ENCODE peak calls at places on chromosome 1, in six cellular contexts. B is stomach, L is A549, V is transverse colon, A is ovary, S is esophagus muscularis mucosa. Q is an unnamed sample.

GRCh38 chr1:66374561-66375111 is 159.3 kb upstream of the SGIP1 start:
- DNase-seq in A (no peak), L (no peak), B (no peak), S (no peak), V (no peak), Q (no peak)

GRCh38 chr1:32733573-32734321 is 31.2 kb upstream of the SYNC start:
- DNase-seq in L (no peak), A (no peak), V (no peak), S (no peak), B (no peak), Q (no peak)

GRCh38 chr1:211135342-211135950 is 1.5 kb upstream of the KCNH1 start:
- DNase-seq in A (no peak), V (no peak), L (peak; percentile 46), B (no peak), S (no peak), Q (no peak)

GRCh38 chr1:63143482-63143881 is 178.9 kb upstream of the FOXD3 start:
- DNase-seq in A (no peak), B (no peak), V (no peak), S (no peak), L (no peak), Q (no peak)

GRCh38 chr1:177310326-177310725 is 139.6 kb downstream of the BRINP2 start:
- DNase-seq in V (no peak), A (no peak), L (no peak), B (no peak), S (no peak), Q (no peak)

GRCh38 chr1:117210831-117211261 is at the start of gene VTCN1:
- DNase-seq in V (peak; percentile 33), L (peak; percentile 10), B (peak; percentile 78), S (peak; percentile 62), A (no peak), Q (no peak)

GRCh38 chr1:29460211-29460610 is 223.9 kb downstream of the PTPRU start:
- DNase-seq in V (no peak), B (no peak), L (no peak), S (no peak), A (no peak), Q (peak; percentile 57)

GRCh38 chr1:42259059-42259738 is 75.8 kb downstream of the FOXJ3 start:
- DNase-seq in A (no peak), S (no peak), L (no peak), V (no peak), B (no peak), Q (no peak)

GRCh38 chr1:242405947-242406346 is 118.5 kb downstream of the PLD5 start:
- DNase-seq in V (no peak), A (no peak), S (no peak), L (no peak), B (no peak), Q (no peak)

GRCh38 chr1:209839875-209840491 is 12.2 kb downstream of the UTP25 start:
- DNase-seq in L (peak; percentile 87), B (no peak), S (peak; percentile 62), V (no peak), A (no peak), Q (no peak)

GRCh38 chr1:1347663-1348419 is 1.4 kb downstream of the DVL1 start:
- DNase-seq in S (no peak), V (peak; percentile 82), L (no peak), A (no peak), B (peak; percentile 77), Q (no peak)

GRCh38 chr1:33410091-33410701 is 20.7 kb downstream of the PHC2 start:
- DNase-seq in L (no peak), A (no peak), V (no peak), S (no peak), B (no peak), Q (no peak)

GRCh38 chr1:100631015-100631521 is 88.5 kb upstream of the VCAM1 start:
- DNase-seq in S (no peak), B (no peak), A (no peak), L (no peak), V (no peak), Q (no peak)

GRCh38 chr1:26059906-26060305 is 7.5 kb downstream of the TRIM63 start:
- DNase-seq in S (no peak), V (no peak), L (no peak), B (no peak), A (no peak), Q (no peak)

GRCh38 chr1:226988337-226988672 is 48.2 kb downstream of the COQ8A start:
- DNase-seq in S (peak; percentile 85), B (peak; percentile 71), L (no peak), A (no peak), V (peak; percentile 83), Q (no peak)

GRCh38 chr1:247332901-247333361 is 1.3 kb upstream of the ZNF496 start:
- DNase-seq in S (no peak), V (peak; percentile 40), A (peak; percentile 26), L (no peak), B (peak; percentile 38), Q (peak; percentile 66)

GRCh38 chr1:174021611-174022079 is 512 bp downstream of the RC3H1 start:
- DNase-seq in S (no peak), B (no peak), L (no peak), A (peak; percentile 51), V (peak; percentile 53), Q (no peak)

GRCh38 chr1:59279651-59280050 is 17.2 kb upstream of the FGGY start:
- DNase-seq in B (no peak), L (no peak), V (no peak), A (no peak), S (no peak), Q (no peak)

GRCh38 chr1:64006276-64007051 is 197.0 kb upstream of the UBE2U start:
- DNase-seq in L (peak; percentile 14), A (no peak), B (peak; percentile 72), V (no peak), S (no peak), Q (no peak)

DNA sequence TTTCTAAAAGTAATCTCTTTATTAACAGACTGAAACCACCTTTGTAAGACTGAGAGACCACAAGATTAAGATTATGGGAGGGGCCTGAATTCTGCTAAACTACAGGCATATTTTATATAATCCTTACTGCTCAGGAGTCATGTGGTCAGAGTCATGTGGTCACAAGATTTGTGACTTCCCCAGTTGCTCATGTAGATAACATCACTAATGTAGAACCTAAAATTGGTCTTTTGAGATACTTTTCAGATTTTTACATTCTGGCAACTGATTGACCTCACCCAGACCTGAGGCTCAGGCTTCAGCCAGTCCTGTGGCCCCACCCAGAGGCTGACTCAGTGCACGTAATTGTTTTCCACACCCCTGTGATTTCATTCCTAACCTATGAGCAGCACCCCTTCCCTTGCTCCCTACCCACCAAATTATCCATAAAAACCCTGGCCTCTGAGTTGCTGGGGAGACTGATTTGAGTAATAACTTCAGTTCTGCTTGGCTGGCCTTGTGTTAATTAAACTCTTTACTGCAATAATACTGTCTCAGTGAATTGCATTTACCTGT is 41.8 kb upstream of the ZNF326 start:
- DNase-seq in S (no peak), L (peak; percentile 34), A (no peak), B (peak; percentile 36), V (peak; percentile 82), Q (no peak)
- TF ChIP-seq EP300 in S (no peak), L (no peak), A (no peak), B (no peak), V (no peak), Q (no peak)

DNA sequence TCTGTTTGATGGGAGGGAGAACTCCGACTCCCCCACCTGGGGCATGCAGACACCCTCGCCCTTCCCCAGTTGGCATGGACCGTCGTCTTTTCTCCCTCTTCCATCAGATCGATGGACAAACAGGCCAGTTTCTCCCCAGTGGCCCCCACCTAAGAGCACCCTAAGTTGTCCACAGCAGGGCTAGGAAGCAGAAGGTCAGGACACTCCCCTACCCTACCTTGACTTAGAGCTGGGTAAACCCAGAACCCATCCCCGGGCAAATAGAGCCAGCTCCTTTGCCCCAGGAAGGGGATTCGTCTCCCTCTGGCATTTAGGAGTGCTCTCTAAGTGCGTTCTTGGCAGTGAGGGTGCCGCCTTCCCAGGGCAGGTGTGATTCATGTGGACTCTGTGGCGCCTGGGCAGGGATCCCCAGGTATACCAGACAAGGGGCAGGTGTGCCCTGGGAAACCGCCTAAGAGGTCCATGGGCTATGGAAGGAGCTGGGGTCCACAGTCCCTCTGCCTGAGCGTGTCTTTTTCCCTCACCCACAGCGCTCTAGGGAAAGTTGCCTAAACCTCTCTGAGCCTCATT is 2.7 kb upstream of the RUNX3 start:
- DNase-seq in A (no peak), L (no peak), V (no peak), S (no peak), B (no peak), Q (no peak)
- TF ChIP-seq POLR2A in A (no peak), L (no peak), V (no peak), S (no peak), B (no peak), Q (no peak)

DNA sequence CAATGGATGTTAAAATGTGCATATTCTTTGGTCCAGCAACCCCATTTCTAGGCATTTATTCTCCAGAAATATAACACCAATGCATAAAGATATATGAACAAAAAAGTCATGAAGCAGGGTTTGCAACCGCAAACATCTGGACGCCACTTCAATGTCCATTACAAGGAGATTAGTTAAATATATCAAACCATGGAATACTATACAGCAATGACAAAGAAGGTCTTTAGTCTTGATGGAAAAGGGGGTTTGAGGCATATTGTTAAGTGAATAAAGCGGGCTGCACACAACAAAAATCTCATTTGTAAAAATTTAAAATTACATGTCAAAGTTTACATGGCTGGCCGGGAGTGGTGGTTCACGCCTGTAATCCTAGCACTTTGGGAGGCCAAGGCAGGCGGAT is 31.6 kb downstream of the RAP1GAP start:
- DNase-seq in L (no peak), V (no peak), B (no peak), A (no peak), S (no peak), Q (no peak)
- TF ChIP-seq EP300 in L (no peak), V (no peak), B (no peak), A (no peak), S (no peak), Q (no peak)

GRCh38 chr1:230639714-230640209 is 2.5 kb upstream of the COG2 start:
- DNase-seq in A (no peak), L (no peak), V (no peak), B (no peak), S (no peak), Q (no peak)

GRCh38 chr1:230641346-230641745 is 935 bp upstream of the COG2 start:
- DNase-seq in L (no peak), V (no peak), A (no peak), B (no peak), S (peak; percentile 47), Q (no peak)

GRCh38 chr1:230641900-230642262 is 400 bp upstream of the COG2 start:
- DNase-seq in S (no peak), V (peak; percentile 10), B (no peak), A (no peak), L (no peak), Q (peak; percentile 60)

GRCh38 chr1:230643887-230644286 is 1.6 kb downstream of the COG2 start:
- DNase-seq in B (no peak), V (peak; percentile 10), S (no peak), L (peak; percentile 7), A (no peak), Q (no peak)

DNA sequence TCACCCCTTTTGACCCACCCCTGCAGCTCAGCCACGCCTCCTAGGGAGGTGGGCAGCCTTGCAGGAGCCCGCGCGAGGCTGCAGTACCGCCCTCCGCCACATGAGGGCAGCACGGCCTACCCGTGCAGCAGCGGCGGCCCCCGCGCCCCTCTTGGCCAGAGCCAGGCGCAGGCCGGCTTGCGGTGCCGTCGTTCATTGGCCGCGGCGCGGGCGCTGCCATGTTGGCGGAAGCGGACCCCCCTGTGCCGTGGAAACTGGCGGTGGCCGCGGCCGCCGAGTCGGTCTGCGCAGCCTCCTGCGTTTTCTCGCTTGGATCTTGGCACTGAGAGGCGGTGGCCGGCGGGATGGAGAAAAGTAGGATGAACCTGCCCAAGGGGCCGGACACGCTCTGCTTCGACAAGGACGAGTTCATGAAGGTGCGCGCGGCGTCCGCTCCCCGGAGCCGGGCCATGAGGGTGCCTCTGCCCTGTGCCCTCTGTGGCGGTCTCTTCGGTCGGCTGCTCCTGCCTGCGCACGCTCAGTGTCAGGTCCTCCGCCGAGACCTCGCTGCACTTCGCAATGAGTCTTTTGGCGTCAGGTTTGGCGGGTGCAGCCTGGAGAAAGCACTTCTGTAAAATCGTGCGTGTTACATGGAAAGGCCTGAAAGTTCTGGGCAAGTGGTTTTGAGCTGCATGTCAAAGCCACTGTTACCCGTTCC is at the start of gene COG2:
- DNase-seq in A (peak; percentile 90), V (peak; percentile 95), L (peak; percentile 93), B (peak; percentile 97), S (peak; percentile 97), Q (peak; percentile 93)
- TF ChIP-seq POLR2A in A (peak; percentile 56), V (peak; percentile 78), L (peak; percentile 84), B (no peak), S (peak; percentile 51), Q (peak; percentile 44)